ENCODE peak calls at places on chromosome 18, in five cellular contexts. S is stomach, F is H9, B is adipocyte, Y is heart left ventricle. O is an unnamed sample. For H3K4me1, the result is how much of the 10 kb centered on the place peaks cover.

GRCh38 chr18:37330173-37330572 is 235.4 kb downstream of the CELF4 start:
- DNase-seq in S (no peak), Y (no peak), F (no peak), B (no peak), O (no peak)

GRCh38 chr18:58601468-58602266 is 27.2 kb downstream of the ALPK2 start:
- DNase-seq in Y (no peak), F (no peak), S (no peak), B (no peak), O (no peak)

GRCh38 chr18:21740724-21741510 is at the start of gene MIB1:
- DNase-seq in Y (peak), F (no peak), S (peak), B (no peak), O (peak)

GRCh38 chr18:3041857-3042256 is 28.9 kb upstream of the LPIN2 start:
- DNase-seq in Y (no peak), S (no peak), F (no peak), B (no peak), O (no peak)

GRCh38 chr18:47696870-47697269 is 233.6 kb downstream of the SMAD2 start:
- DNase-seq in S (no peak), F (no peak), B (no peak), Y (no peak), O (no peak)

GRCh38 chr18:62788111-62788510 is 72.8 kb downstream of the PHLPP1 start:
- DNase-seq in F (no peak), Y (no peak), S (no peak), B (no peak), O (no peak)

GRCh38 chr18:35680139-35680551 is 98.6 kb downstream of the GALNT1 start:
- DNase-seq in Y (no peak), F (no peak), S (no peak), B (no peak), O (no peak)

GRCh38 chr18:12659904-12660605 is 2.1 kb upstream of the SPIRE1 start:
- DNase-seq in Y (peak), F (no peak), S (peak), B (peak), O (no peak)

GRCh38 chr18:58755304-58756010 is 84.2 kb downstream of the MALT1 start:
- DNase-seq in B (no peak), F (no peak), Y (no peak), S (no peak), O (peak)

GRCh38 chr18:715626-716025 is 3.2 kb upstream of the ENOSF1 start:
- DNase-seq in B (peak), Y (no peak), F (no peak), S (no peak), O (no peak)

GRCh38 chr18:79382681-79383387 is 12.9 kb upstream of the NFATC1 start:
- DNase-seq in S (peak), B (no peak), F (peak), Y (peak), O (no peak)

GRCh38 chr18:67728364-67728763 is 211.8 kb upstream of the DSEL start:
- DNase-seq in B (no peak), Y (no peak), F (no peak), S (no peak), O (no peak)

GRCh38 chr18:12726774-12727550 is 24.1 kb downstream of the PSMG2 start:
- DNase-seq in Y (peak), S (peak), B (peak), F (peak), O (no peak)

GRCh38 chr18:12041561-12041960 is 52.1 kb upstream of the ANKRD62 start:
- DNase-seq in S (no peak), F (no peak), B (peak), Y (no peak), O (no peak)

GRCh38 chr18:75086494-75087034 is 122.4 kb downstream of the PTGR3 start:
- DNase-seq in B (no peak), Y (no peak), S (no peak), F (no peak), O (no peak)

GRCh38 chr18:75115514-75115913 is 93.4 kb downstream of the PTGR3 start:
- DNase-seq in B (no peak), Y (no peak), F (no peak), S (no peak), O (no peak)

GRCh38 chr18:46772396-46772795 is 15.5 kb upstream of the ST8SIA5 start:
- DNase-seq in S (no peak), Y (no peak), B (no peak), F (peak), O (no peak)

GRCh38 chr18:32469190-32469611 is 1.5 kb downstream of the GAREM1 start:
- DNase-seq in Y (peak), B (peak), F (no peak), S (peak), O (peak)

GRCh38 chr18:3380384-3380961 is 69.5 kb upstream of the TGIF1 start:
- DNase-seq in F (no peak), B (no peak), S (no peak), Y (no peak), O (no peak)

GRCh38 chr18:43601432-43601831 is 324.1 kb upstream of the SYT4 start:
- DNase-seq in B (no peak), F (no peak), S (no peak), Y (no peak), O (no peak)

GRCh38 chr18:66393463-66393862 is 210.4 kb downstream of the CDH19 start:
- DNase-seq in Y (no peak), F (no peak), S (no peak), B (no peak), O (no peak)

GRCh38 chr18:43606800-43607199 is 329.5 kb upstream of the SYT4 start:
- DNase-seq in S (no peak), F (no peak), Y (no peak), B (no peak), O (no peak)

GRCh38 chr18:61694236-61694635 is 198.6 kb downstream of the RNF152 start:
- DNase-seq in F (no peak), S (no peak), Y (no peak), B (no peak), O (no peak)

GRCh38 chr18:525066-525797 is 24.7 kb upstream of the COLEC12 start:
- DNase-seq in S (no peak), Y (no peak), F (no peak), B (no peak), O (no peak)

GRCh38 chr18:64017870-64018269 is 48.0 kb downstream of the SERPINB8 start:
- DNase-seq in B (peak), F (no peak), Y (no peak), S (no peak), O (no peak)

GRCh38 chr18:63083555-63083954 is 236.0 kb downstream of the BCL2 start:
- DNase-seq in S (no peak), Y (no peak), F (no peak), B (no peak), O (no peak)

GRCh38 chr18:45169610-45170009 is 445.7 kb upstream of the SLC14A2 start:
- DNase-seq in B (peak), Y (no peak), S (no peak), F (no peak), O (peak)

GRCh38 chr18:80171190-80171872 is 62.3 kb downstream of the ADNP2 start:
- DNase-seq in Y (peak), B (peak), S (peak), F (peak), O (peak)

GRCh38 chr18:44837491-44838185 is 156.9 kb downstream of the SETBP1 start:
- DNase-seq in S (no peak), F (no peak), Y (no peak), B (no peak), O (no peak)

GRCh38 chr18:62713651-62714247 is 1.6 kb upstream of the PHLPP1 start:
- DNase-seq in S (no peak), F (peak), B (no peak), Y (no peak), O (no peak)

GRCh38 chr18:41391616-41392610 is 563.1 kb upstream of the PIK3C3 start:
- DNase-seq in Y (no peak), S (peak), B (peak), F (peak), O (peak)

GRCh38 chr18:4639628-4640310 is 184.7 kb upstream of the DLGAP1 start:
- DNase-seq in Y (no peak), F (no peak), S (no peak), B (no peak), O (no peak)

GRCh38 chr18:4640349-4641012 is 185.4 kb upstream of the DLGAP1 start:
- DNase-seq in B (no peak), F (no peak), Y (no peak), S (no peak), O (no peak)

GRCh38 chr18:4636957-4637356 is 181.8 kb upstream of the DLGAP1 start:
- DNase-seq in F (no peak), B (no peak), Y (no peak), S (no peak), O (peak)

GRCh38 chr18:4641969-4642368 is 186.9 kb upstream of the DLGAP1 start:
- DNase-seq in B (no peak), Y (no peak), F (no peak), S (no peak), O (no peak)

DNA sequence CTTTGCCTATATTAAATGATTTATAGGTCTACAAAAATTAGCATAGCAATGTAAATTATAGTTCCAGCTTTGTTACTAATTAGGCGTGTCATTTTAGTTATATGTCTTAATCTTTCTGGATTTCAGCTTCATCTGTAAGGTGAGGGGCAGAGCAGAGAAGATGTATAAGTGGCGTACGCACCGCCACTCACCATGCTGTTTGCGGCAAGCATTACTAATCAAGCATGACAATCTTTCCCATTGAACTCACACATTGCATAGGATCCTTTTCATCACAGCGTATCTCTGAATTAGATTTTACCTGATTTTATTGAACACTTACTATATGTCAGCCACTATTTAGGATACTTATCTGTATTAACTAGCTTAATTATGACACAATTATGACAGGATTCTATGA is 183.6 kb upstream of the DLGAP1 start:
- DNase-seq in F (no peak), Y (no peak), B (no peak), S (no peak), O (no peak)
- H3K4me1 ChIP-seq in F (under half), Y (under half), B (under half), S (under half), O (under half)

GRCh38 chr18:9741821-9742541 is 33.9 kb downstream of the RAB31 start:
- DNase-seq in B (no peak), Y (no peak), F (peak), S (no peak), O (peak)

GRCh38 chr18:9743200-9744016 is 35.3 kb downstream of the RAB31 start:
- DNase-seq in Y (no peak), B (peak), S (peak), F (peak), O (no peak)

GRCh38 chr18:9740076-9740475 is 32.0 kb downstream of the RAB31 start:
- DNase-seq in Y (no peak), F (no peak), B (no peak), S (no peak), O (no peak)

GRCh38 chr18:9741461-9741820 is 33.3 kb downstream of the RAB31 start:
- DNase-seq in S (no peak), F (no peak), B (no peak), Y (no peak), O (no peak)

GRCh38 chr18:9742588-9743131 is 34.6 kb downstream of the RAB31 start:
- DNase-seq in F (no peak), S (no peak), B (no peak), Y (no peak), O (no peak)
- H3K4me1 ChIP-seq in F (under half), S (under half), B (under half), Y (under half), O (under half)

GRCh38 chr18:8715599-8715998 is 10.2 kb downstream of the MTCL1 start:
- DNase-seq in B (no peak), F (no peak), S (no peak), Y (no peak), O (no peak)
- H3K4me1 ChIP-seq in B (under half), F (under half), S (under half), Y (under half), O (under half)

DNA sequence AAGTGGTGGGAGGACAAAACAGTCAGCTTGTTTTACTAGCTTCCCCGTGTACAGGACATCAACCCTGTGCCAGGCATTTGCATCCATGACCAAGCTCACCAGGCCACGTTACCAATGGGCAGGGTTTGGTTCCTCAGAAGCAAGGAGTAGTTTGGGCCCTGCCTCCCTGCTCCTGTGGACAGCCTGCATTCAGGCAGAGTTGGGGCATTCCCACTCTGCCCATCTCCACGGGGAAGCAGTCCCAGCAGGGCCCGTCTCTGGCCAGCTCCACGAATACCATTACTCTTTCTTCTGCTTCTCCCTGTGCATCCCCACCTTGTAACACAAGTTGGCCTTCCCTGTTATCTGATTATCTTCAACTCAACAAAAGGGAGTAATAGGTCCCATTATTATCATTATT is 54.0 kb upstream of the RIOK3 start:
- DNase-seq in Y (no peak), S (no peak), B (peak), F (no peak), O (no peak)
- H3K4me1 ChIP-seq in Y (under half), S (under half), B (under half), F (under half), O (under half)

GRCh38 chr18:76451475-76452331 is 43.3 kb downstream of the ZNF516 start:
- DNase-seq in B (no peak), Y (peak), F (peak), S (no peak), O (no peak)

GRCh38 chr18:76455015-76455676 is 39.9 kb downstream of the ZNF516 start:
- DNase-seq in B (no peak), S (no peak), Y (peak), F (no peak), O (no peak)

GRCh38 chr18:76452357-76452756 is 42.7 kb downstream of the ZNF516 start:
- DNase-seq in S (no peak), F (no peak), B (peak), Y (peak), O (no peak)

GRCh38 chr18:76454429-76454828 is 40.6 kb downstream of the ZNF516 start:
- DNase-seq in Y (no peak), S (no peak), B (no peak), F (no peak), O (no peak)

DNA sequence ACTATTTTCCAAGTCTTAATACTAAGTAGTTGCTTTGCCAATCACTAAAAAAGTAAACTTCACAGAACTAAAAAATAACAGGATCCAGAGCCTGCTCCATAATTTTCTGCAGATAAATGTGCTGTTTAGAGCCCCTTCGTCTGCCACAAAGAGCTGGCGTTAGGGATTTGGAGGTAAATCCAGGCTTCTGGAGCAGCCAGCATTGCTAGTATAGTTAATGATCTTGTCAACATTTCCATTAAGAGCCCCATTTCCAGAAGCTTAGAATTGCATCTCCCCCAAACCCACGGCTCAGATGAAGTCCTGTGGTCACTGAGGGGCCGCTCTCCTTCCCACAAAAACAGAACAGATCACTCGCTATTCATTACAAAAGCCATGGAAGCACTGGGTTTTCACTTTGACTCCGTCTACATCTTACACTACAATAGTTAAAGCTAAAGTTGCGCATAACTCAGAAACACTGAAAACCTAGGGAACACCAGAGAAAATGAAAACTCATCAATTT is 41.9 kb downstream of the ZNF516 start:
- DNase-seq in Y (peak), S (no peak), B (no peak), F (peak), O (no peak)
- H3K4me1 ChIP-seq in Y (under half), S (under half), B (under half), F (under half), O (under half)

GRCh38 chr18:55555628-55556027 is 32.4 kb downstream of the TCF4 start:
- DNase-seq in B (no peak), S (no peak), F (no peak), Y (no peak), O (no peak)
- H3K4me1 ChIP-seq in B (under half), S (under half), F (under half), Y (under half), O (under half)

GRCh38 chr18:48814490-48815181 is 136.1 kb downstream of the SMAD7 start:
- DNase-seq in B (no peak), F (peak), S (peak), Y (peak), O (no peak)
- H3K4me1 ChIP-seq in B (under half), F (under half), S (under half), Y (under half), O (under half)

GRCh38 chr18:48841381-48842258 is 109.1 kb downstream of the SMAD7 start:
- DNase-seq in B (peak), F (no peak), Y (no peak), S (no peak), O (peak)
- H3K4me1 ChIP-seq in B (under half), F (under half), Y (under half), S (under half), O (under half)

GRCh38 chr18:52277785-52278184 is 62.2 kb upstream of the DCC start:
- DNase-seq in Y (no peak), S (no peak), B (no peak), F (no peak), O (no peak)
- H3K4me1 ChIP-seq in Y (under half), S (under half), B (under half), F (under half), O (under half)

O was measured in right cardiac atrium.